ENCODE peak calls at places on chromosomes 2 and 18, in nine cellular contexts. X is central memory CD8-positive, alpha-beta T cell; Y is left cardiac atrium; J is brain microvascular endothelial cell; U is anterior cingulate cortex; M is sciatic nerve; F is T-helper 17 cell; W is AG08395; R is HS-5. D is an unnamed sample.

GRCh38 chr2:211093743-211094303 is 537.4 kb downstream of the CPS1 start:
- DNase-seq in X (no peak), Y (no peak), J (no peak), U (no peak), M (no peak), F (no peak), W (no peak), R (no peak), D (no peak)

GRCh38 chr2:162521871-162522655 is 178.1 kb downstream of the GCA start:
- DNase-seq in X (no peak), Y (no peak), J (no peak), U (no peak), M (no peak), F (no peak), W (no peak), R (no peak), D (no peak)

GRCh38 chr18:36295880-36296301 is 1.6 kb upstream of the FHOD3 start:
- DNase-seq in X (no peak), Y (no peak), J (no peak), U (no peak), M (no peak), F (no peak), W (no peak), R (no peak), D (no peak)

GRCh38 chr2:179020156-179020750 is 29.7 kb downstream of the CCDC141 start:
- DNase-seq in X (no peak), Y (peak), J (no peak), U (no peak), M (no peak), F (no peak), W (no peak), R (no peak), D (no peak)

GRCh38 chr18:46950064-46950656 is 32.8 kb downstream of the KATNAL2 start:
- DNase-seq in X (no peak), Y (no peak), J (peak), U (no peak), M (no peak), F (no peak), W (peak), R (no peak), D (no peak)

GRCh38 chr18:3037423-3037915 is 24.5 kb upstream of the LPIN2 start:
- DNase-seq in X (no peak), Y (no peak), J (peak), U (no peak), M (no peak), F (no peak), W (peak), R (peak), D (no peak)

GRCh38 chr2:65999790-66000189 is 435.1 kb upstream of the MEIS1 start:
- DNase-seq in X (no peak), Y (no peak), J (no peak), U (no peak), M (no peak), F (no peak), W (no peak), R (no peak), D (no peak)

GRCh38 chr2:43114210-43114609 is 112.2 kb downstream of the ZFP36L2 start:
- DNase-seq in X (no peak), Y (no peak), J (no peak), U (no peak), M (no peak), F (no peak), W (no peak), R (no peak), D (no peak)

GRCh38 chr2:148614332-148615049 is 30.1 kb upstream of the EPC2 start:
- DNase-seq in X (no peak), Y (no peak), J (peak), U (no peak), M (no peak), F (no peak), W (peak), R (no peak), D (peak)

GRCh38 chr2:218252509-218253247 is 8.1 kb upstream of the GPBAR1 start:
- DNase-seq in X (no peak), Y (no peak), J (no peak), U (no peak), M (no peak), F (no peak), W (peak), R (no peak), D (no peak)

GRCh38 chr2:60553496-60553991 is at the start of gene BCL11A:
- DNase-seq in X (no peak), Y (peak), J (peak), U (no peak), M (no peak), F (no peak), W (peak), R (peak), D (peak)

GRCh38 chr2:121130301-121130850 is 154.6 kb downstream of the TFCP2L1 start:
- DNase-seq in X (no peak), Y (no peak), J (no peak), U (no peak), M (no peak), F (no peak), W (no peak), R (no peak), D (no peak)

GRCh38 chr2:128282976-128283810 is 35.5 kb downstream of the HS6ST1 start:
- DNase-seq in X (no peak), Y (peak), J (no peak), U (no peak), M (no peak), F (no peak), W (no peak), R (no peak), D (no peak)

GRCh38 chr2:127661072-127661618 is 14.2 kb downstream of the LIMS2 start:
- DNase-seq in X (no peak), Y (no peak), J (peak), U (peak), M (peak), F (no peak), W (no peak), R (no peak), D (peak)

GRCh38 chr2:208265371-208265806 is 666 bp upstream of the PIKFYVE start:
- DNase-seq in X (peak), Y (no peak), J (peak), U (peak), M (no peak), F (no peak), W (peak), R (no peak), D (no peak)

GRCh38 chr2:219752731-219753130 is 125.3 kb downstream of the SLC4A3 start:
- DNase-seq in X (no peak), Y (no peak), J (peak), U (no peak), M (no peak), F (no peak), W (no peak), R (no peak), D (no peak)

GRCh38 chr2:28201711-28202180 is 190.9 kb upstream of the FOSL2 start:
- DNase-seq in X (no peak), Y (peak), J (no peak), U (no peak), M (no peak), F (no peak), W (no peak), R (no peak), D (no peak)

GRCh38 chr2:98444436-98445166 is at the start of gene INPP4A:
- DNase-seq in X (peak), Y (peak), J (no peak), U (peak), M (peak), F (peak), W (peak), R (peak), D (peak)

GRCh38 chr2:231717281-231718180 is 9.2 kb downstream of the PTMA start:
- DNase-seq in X (no peak), Y (no peak), J (peak), U (no peak), M (peak), F (no peak), W (peak), R (no peak), D (no peak)

GRCh38 chr2:101272045-101272784 is 19.5 kb downstream of the CNOT11 start:
- DNase-seq in X (no peak), Y (no peak), J (no peak), U (no peak), M (no peak), F (no peak), W (no peak), R (no peak), D (no peak)

GRCh38 chr2:22037274-22037673 is 913.5 kb downstream of the TDRD15 start:
- DNase-seq in X (no peak), Y (no peak), J (no peak), U (peak), M (no peak), F (no peak), W (no peak), R (no peak), D (peak)

GRCh38 chr18:47397671-47398319 is 146.3 kb upstream of the SKOR2 start:
- DNase-seq in X (no peak), Y (no peak), J (no peak), U (no peak), M (no peak), F (no peak), W (no peak), R (no peak), D (no peak)

GRCh38 chr2:164328310-164328709 is 293.0 kb downstream of the GRB14 start:
- DNase-seq in X (no peak), Y (no peak), J (no peak), U (no peak), M (no peak), F (no peak), W (no peak), R (no peak), D (no peak)

GRCh38 chr2:20217041-20217970 is 7.6 kb downstream of the SDC1 start:
- DNase-seq in X (no peak), Y (no peak), J (no peak), U (no peak), M (no peak), F (no peak), W (no peak), R (no peak), D (no peak)